ENCODE peak calls at places on chromosomes 5 and 9, in five cellular contexts. One of them, this sample, is unnamed.

GRCh38 chr9:38067892-38068615 is 973 bp downstream of the SHB start:
- DNase-seq in osteoblast: peak; percentile 89
- DNase-seq in ELR: peak; percentile 33
- DNase-seq in stimulated activated CD4-positive, alpha-beta T cell treated with anti-CD3 and anti-CD28 coated beads, Interleukin-2, amount 100 ng/mL, for 48 hours: no peak
- DNase-seq in left ventricle myocardium inferior: no peak
- DNase-seq in this sample: no peak

GRCh38 chr5:118430076-118430475 is 558.3 kb downstream of the DTWD2 start:
- DNase-seq in osteoblast: no peak
- DNase-seq in ELR: no peak
- DNase-seq in stimulated activated CD4-positive, alpha-beta T cell treated with anti-CD3 and anti-CD28 coated beads, Interleukin-2, amount 100 ng/mL, for 48 hours: no peak
- DNase-seq in left ventricle myocardium inferior: no peak
- DNase-seq in this sample: no peak

GRCh38 chr5:109105631-109106267 is 304.0 kb downstream of the PJA2 start:
- DNase-seq in osteoblast: peak; percentile 66
- DNase-seq in ELR: peak; percentile 87
- DNase-seq in stimulated activated CD4-positive, alpha-beta T cell treated with anti-CD3 and anti-CD28 coated beads, Interleukin-2, amount 100 ng/mL, for 48 hours: no peak
- DNase-seq in left ventricle myocardium inferior: no peak
- DNase-seq in this sample: peak; percentile 49

GRCh38 chr5:5583832-5584231 is 161.4 kb downstream of the ICE1 start:
- DNase-seq in osteoblast: no peak
- DNase-seq in ELR: no peak
- DNase-seq in stimulated activated CD4-positive, alpha-beta T cell treated with anti-CD3 and anti-CD28 coated beads, Interleukin-2, amount 100 ng/mL, for 48 hours: no peak
- DNase-seq in left ventricle myocardium inferior: no peak
- DNase-seq in this sample: no peak

GRCh38 chr5:152072076-152072475 is 147.4 kb upstream of the GLRA1 start:
- DNase-seq in osteoblast: no peak
- DNase-seq in ELR: no peak
- DNase-seq in stimulated activated CD4-positive, alpha-beta T cell treated with anti-CD3 and anti-CD28 coated beads, Interleukin-2, amount 100 ng/mL, for 48 hours: no peak
- DNase-seq in left ventricle myocardium inferior: peak; percentile 41
- DNase-seq in this sample: no peak

GRCh38 chr5:68957591-68957990 is 136.2 kb upstream of the SLC30A5 start:
- DNase-seq in osteoblast: peak; percentile 27
- DNase-seq in ELR: no peak
- DNase-seq in stimulated activated CD4-positive, alpha-beta T cell treated with anti-CD3 and anti-CD28 coated beads, Interleukin-2, amount 100 ng/mL, for 48 hours: no peak
- DNase-seq in left ventricle myocardium inferior: no peak
- DNase-seq in this sample: no peak

GRCh38 chr9:99147177-99147576 is 42.3 kb downstream of the TGFBR1 start:
- DNase-seq in osteoblast: no peak
- DNase-seq in ELR: no peak
- DNase-seq in stimulated activated CD4-positive, alpha-beta T cell treated with anti-CD3 and anti-CD28 coated beads, Interleukin-2, amount 100 ng/mL, for 48 hours: no peak
- DNase-seq in left ventricle myocardium inferior: no peak
- DNase-seq in this sample: no peak

GRCh38 chr9:9778293-9778692 is 834.5 kb downstream of the PTPRD start:
- DNase-seq in osteoblast: no peak
- DNase-seq in ELR: no peak
- DNase-seq in stimulated activated CD4-positive, alpha-beta T cell treated with anti-CD3 and anti-CD28 coated beads, Interleukin-2, amount 100 ng/mL, for 48 hours: no peak
- DNase-seq in left ventricle myocardium inferior: no peak
- DNase-seq in this sample: no peak

GRCh38 chr5:17216176-17216973 is 1.1 kb upstream of the BASP1 start:
- DNase-seq in osteoblast: peak; percentile 95
- DNase-seq in ELR: peak; percentile 89
- DNase-seq in stimulated activated CD4-positive, alpha-beta T cell treated with anti-CD3 and anti-CD28 coated beads, Interleukin-2, amount 100 ng/mL, for 48 hours: peak; percentile 46
- DNase-seq in left ventricle myocardium inferior: peak; percentile 59
- DNase-seq in this sample: peak; percentile 87

GRCh38 chr9:122538757-122539156 is 11.7 kb upstream of the OR1N1 start:
- DNase-seq in osteoblast: no peak
- DNase-seq in ELR: no peak
- DNase-seq in stimulated activated CD4-positive, alpha-beta T cell treated with anti-CD3 and anti-CD28 coated beads, Interleukin-2, amount 100 ng/mL, for 48 hours: no peak
- DNase-seq in left ventricle myocardium inferior: no peak
- DNase-seq in this sample: no peak